ENCODE peak calls at places on chromosomes 7 and 10, in five cellular contexts. Y is glomerular endothelial cell, B is mucosa of gallbladder, R is NCI-H774, H is HFFc6. K is an unnamed sample.

GRCh38 chr7:151773795-151774194 is 103.1 kb downstream of the PRKAG2 start:
- DNase-seq in Y (no peak), B (no peak), R (peak), H (no peak), K (no peak)

GRCh38 chr10:19925064-19925463 is 108.8 kb downstream of the PLXDC2 start:
- DNase-seq in Y (no peak), B (no peak), R (no peak), H (no peak), K (no peak)

GRCh38 chr7:148021507-148022045 is 569.0 kb upstream of the C7orf33 start:
- DNase-seq in Y (no peak), B (no peak), R (no peak), H (no peak), K (no peak)

GRCh38 chr7:15143936-15144335 is 241.4 kb upstream of the DGKB start:
- DNase-seq in Y (no peak), B (no peak), R (no peak), H (no peak), K (no peak)

GRCh38 chr7:3301472-3301778 is 373 bp downstream of the SDK1 start:
- DNase-seq in Y (no peak), B (no peak), R (no peak), H (no peak), K (no peak)

GRCh38 chr10:3887885-3888476 is 103.0 kb upstream of the KLF6 start:
- DNase-seq in Y (peak), B (peak), R (no peak), H (peak), K (no peak)

GRCh38 chr7:36147361-36147760 is 5.7 kb upstream of the EEPD1 start:
- DNase-seq in Y (no peak), B (no peak), R (no peak), H (no peak), K (no peak)

GRCh38 chr10:75137533-75138438 is 26.3 kb downstream of the SAMD8 start:
- DNase-seq in Y (no peak), B (no peak), R (no peak), H (peak), K (no peak)

GRCh38 chr10:52308251-52309031 is 5.6 kb upstream of the DKK1 start:
- DNase-seq in Y (peak), B (peak), R (no peak), H (peak), K (no peak)

GRCh38 chr7:8147004-8147403 is 115.0 kb downstream of the ICA1 start:
- DNase-seq in Y (no peak), B (no peak), R (no peak), H (no peak), K (peak)

GRCh38 chr10:69243817-69244216 is 23.7 kb downstream of the HKDC1 start:
- DNase-seq in Y (no peak), B (no peak), R (no peak), H (no peak), K (no peak)

GRCh38 chr10:53786236-53786635 is 1013.7 kb upstream of the MBL2 start:
- DNase-seq in Y (no peak), B (no peak), R (no peak), H (no peak), K (no peak)

GRCh38 chr10:118045842-118046490 is 775 bp downstream of the RAB11FIP2 start:
- DNase-seq in Y (no peak), B (peak), R (no peak), H (peak), K (no peak)

GRCh38 chr7:100486111-100486636 is 2.4 kb downstream of the NYAP1 start:
- DNase-seq in Y (no peak), B (no peak), R (no peak), H (no peak), K (no peak)

GRCh38 chr10:118374404-118374803 is 32.3 kb upstream of the FAM204A start:
- DNase-seq in Y (no peak), B (no peak), R (no peak), H (peak), K (no peak)

GRCh38 chr10:118968071-118968470 is 61.4 kb upstream of the NANOS1 start:
- DNase-seq in Y (no peak), B (no peak), R (no peak), H (no peak), K (no peak)

GRCh38 chr10:112471878-112472487 is 25.0 kb downstream of the VTI1A start:
- DNase-seq in Y (peak), B (no peak), R (no peak), H (peak), K (no peak)

GRCh38 chr10:77082601-77083252 is 554.9 kb downstream of the KCNMA1 start:
- DNase-seq in Y (no peak), B (no peak), R (no peak), H (no peak), K (no peak)

GRCh38 chr7:28575241-28575643 is 162.9 kb downstream of the CREB5 start:
- DNase-seq in Y (no peak), B (no peak), R (no peak), H (peak), K (no peak)

GRCh38 chr7:46201966-46202365 is 280.9 kb upstream of the IGFBP3 start:
- DNase-seq in Y (no peak), B (no peak), R (no peak), H (no peak), K (no peak)

GRCh38 chr10:48464871-48465736 is 139.8 kb downstream of the ARHGAP22 start:
- DNase-seq in Y (no peak), B (no peak), R (no peak), H (no peak), K (no peak)

GRCh38 chr7:151142686-151143040 is 24.8 kb downstream of the GBX1 start:
- DNase-seq in Y (no peak), B (no peak), R (no peak), H (no peak), K (no peak)

GRCh38 chr10:127997241-127997640 is 90.3 kb downstream of the PTPRE start:
- DNase-seq in Y (no peak), B (no peak), R (no peak), H (no peak), K (no peak)

GRCh38 chr10:59905735-59906416 is 480 bp downstream of the CCDC6 start:
- DNase-seq in Y (no peak), B (no peak), R (no peak), H (no peak), K (no peak)

GRCh38 chr7:90736968-90737939 is 141.1 kb downstream of the CDK14 start:
- DNase-seq in Y (no peak), B (no peak), R (no peak), H (no peak), K (no peak)

GRCh38 chr7:36986429-36987362 is 262.4 kb upstream of the AOAH start:
- DNase-seq in Y (no peak), B (peak), R (peak), H (peak), K (peak)

GRCh38 chr10:35913628-35914027 is 271.5 kb upstream of the FZD8 start:
- DNase-seq in Y (no peak), B (no peak), R (no peak), H (peak), K (no peak)

GRCh38 chr7:151172273-151173141 is 5.0 kb upstream of the GBX1 start:
- DNase-seq in Y (no peak), B (peak), R (peak), H (peak), K (peak)

GRCh38 chr10:34739915-34740314 is 75.2 kb downstream of the PARD3 start:
- DNase-seq in Y (no peak), B (peak), R (peak), H (peak), K (peak)

GRCh38 chr7:36686499-36686898 is 37.8 kb downstream of the AOAH start:
- DNase-seq in Y (no peak), B (no peak), R (no peak), H (no peak), K (no peak)

GRCh38 chr10:74058071-74058470 is 60.2 kb downstream of the VCL start:
- DNase-seq in Y (no peak), B (no peak), R (no peak), H (no peak), K (no peak)

GRCh38 chr10:110556993-110557601 is 10.4 kb upstream of the SMC3 start:
- DNase-seq in Y (no peak), B (peak), R (no peak), H (peak), K (no peak)

GRCh38 chr10:100750291-100751210 is 5.2 kb downstream of the PAX2 start:
- DNase-seq in Y (no peak), B (no peak), R (no peak), H (no peak), K (no peak)

GRCh38 chr10:102776779-102777417 is 33.1 kb downstream of the WBP1L start:
- DNase-seq in Y (no peak), B (peak), R (no peak), H (peak), K (no peak)

GRCh38 chr10:30991647-30992011 is 40.0 kb downstream of the ZNF438 start:
- DNase-seq in Y (no peak), B (no peak), R (no peak), H (no peak), K (no peak)

GRCh38 chr10:101631821-101632475 is 43.8 kb downstream of the DPCD start:
- DNase-seq in Y (no peak), B (no peak), R (no peak), H (no peak), K (no peak)

GRCh38 chr10:131650169-131650705 is 250.6 kb upstream of the PPP2R2D start:
- DNase-seq in Y (no peak), B (no peak), R (no peak), H (no peak), K (no peak)

GRCh38 chr7:134820778-134821177 is 41.3 kb downstream of the CALD1 start:
- DNase-seq in Y (no peak), B (no peak), R (no peak), H (no peak), K (no peak)

K was measured in NCI-H1105.